ENCODE peak calls at places on chromosomes 6 and 20, in five cellular contexts. One of them, this sample, is unnamed.

GRCh38 chr6:139708342-139709199 is 334.1 kb upstream of the CITED2 start:
- DNase-seq in hepatocyte: peak
- DNase-seq in HT-29: peak
- DNase-seq in AG04450: peak
- DNase-seq in GM04504: peak
- DNase-seq in this sample: peak

GRCh38 chr20:50625986-50626677 is 65.2 kb downstream of the RIPOR3 start:
- DNase-seq in AG04450: no peak
- DNase-seq in hepatocyte: peak
- DNase-seq in GM04504: no peak
- DNase-seq in HT-29: peak
- DNase-seq in this sample: no peak

GRCh38 chr6:41713161-41713649 is 22.2 kb downstream of the TFEB start:
- DNase-seq in hepatocyte: no peak
- DNase-seq in HT-29: peak
- DNase-seq in GM04504: no peak
- DNase-seq in AG04450: no peak
- DNase-seq in this sample: no peak

GRCh38 chr6:135162678-135163439 is 18.2 kb upstream of the MYB start:
- DNase-seq in GM04504: no peak
- DNase-seq in hepatocyte: peak
- DNase-seq in HT-29: peak
- DNase-seq in AG04450: no peak
- DNase-seq in this sample: no peak

GRCh38 chr20:44435630-44436335 is 39.9 kb upstream of the TTPAL start:
- DNase-seq in AG04450: no peak
- DNase-seq in hepatocyte: no peak
- DNase-seq in GM04504: no peak
- DNase-seq in HT-29: no peak
- DNase-seq in this sample: no peak

GRCh38 chr6:99348823-99349619 is 453 bp downstream of the FAXC start:
- DNase-seq in hepatocyte: peak
- DNase-seq in HT-29: no peak
- DNase-seq in GM04504: no peak
- DNase-seq in AG04450: no peak
- DNase-seq in this sample: no peak

GRCh38 chr6:3540253-3540820 is 83.5 kb upstream of the SLC22A23 start:
- DNase-seq in AG04450: no peak
- DNase-seq in hepatocyte: no peak
- DNase-seq in GM04504: no peak
- DNase-seq in HT-29: no peak
- DNase-seq in this sample: no peak

GRCh38 chr20:15310361-15310760 is 972.9 kb upstream of the FLRT3 start:
- DNase-seq in hepatocyte: no peak
- DNase-seq in GM04504: no peak
- DNase-seq in AG04450: no peak
- DNase-seq in HT-29: no peak
- DNase-seq in this sample: no peak

GRCh38 chr20:3710703-3711417 is 1.5 kb downstream of the SIGLEC1 start:
- DNase-seq in AG04450: no peak
- DNase-seq in HT-29: peak
- DNase-seq in hepatocyte: peak
- DNase-seq in GM04504: no peak
- DNase-seq in this sample: no peak

GRCh38 chr6:36618366-36619355 is 24.5 kb downstream of the SRSF3 start:
- DNase-seq in GM04504: no peak
- DNase-seq in hepatocyte: no peak
- DNase-seq in AG04450: no peak
- DNase-seq in HT-29: no peak
- DNase-seq in this sample: no peak

GRCh38 chr6:106553440-106553839 is 75.9 kb downstream of the RTN4IP1 start:
- DNase-seq in AG04450: no peak
- DNase-seq in GM04504: no peak
- DNase-seq in HT-29: no peak
- DNase-seq in hepatocyte: no peak
- DNase-seq in this sample: no peak